ENCODE peak calls at places on chromosomes 12 and 14, in seven cellular contexts. V is left ventricle myocardium inferior, B is fibroblast of the aortic adventitia, A is astrocyte, E is tibial nerve, S is epithelial cell of esophagus, X is cardiac muscle cell. Q is an unnamed sample.

GRCh38 chr12:92136883-92137582 is 8.6 kb downstream of the BTG1 start:
- DNase-seq in V (no peak), B (peak), A (peak), E (no peak), S (peak), X (no peak), Q (peak)

GRCh38 chr14:105859717-105860614 is 333.6 kb downstream of the TMEM121 start:
- DNase-seq in V (peak), B (no peak), A (no peak), E (no peak), S (no peak), X (no peak), Q (no peak)

GRCh38 chr12:46386877-46387629 is 14.5 kb upstream of the SLC38A2 start:
- DNase-seq in V (peak), B (peak), A (peak), E (no peak), S (no peak), X (no peak), Q (no peak)

GRCh38 chr12:75058228-75058627 is 151.4 kb downstream of the KCNC2 start:
- DNase-seq in V (no peak), B (peak), A (no peak), E (no peak), S (no peak), X (no peak), Q (peak)

GRCh38 chr12:122951979-122952892 is 14.0 kb downstream of the ABCB9 start:
- DNase-seq in V (peak), B (peak), A (peak), E (peak), S (peak), X (peak), Q (peak)

GRCh38 chr12:123141615-123142517 is 9.0 kb downstream of the PITPNM2 start:
- DNase-seq in V (peak), B (peak), A (peak), E (no peak), S (peak), X (no peak), Q (peak)

GRCh38 chr14:60349663-60350365 is 100.8 kb downstream of the PPM1A start:
- DNase-seq in V (no peak), B (peak), A (peak), E (no peak), S (peak), X (peak), Q (peak)

GRCh38 chr12:13243516-13244070 is 47.1 kb downstream of the EMP1 start:
- DNase-seq in V (no peak), B (peak), A (peak), E (no peak), S (no peak), X (no peak), Q (no peak)

GRCh38 chr12:9634177-9634803 is 26.6 kb upstream of the KLRB1 start:
- DNase-seq in V (no peak), B (peak), A (no peak), E (no peak), S (peak), X (peak), Q (peak)

GRCh38 chr12:70609739-70610491 is 27.3 kb downstream of the PTPRB start:
- DNase-seq in V (peak), B (peak), A (no peak), E (no peak), S (peak), X (peak), Q (peak)

GRCh38 chr14:61338457-61338856 is 17.1 kb downstream of the PRKCH start:
- DNase-seq in V (no peak), B (no peak), A (no peak), E (no peak), S (no peak), X (no peak), Q (no peak)

GRCh38 chr12:132053338-132054330 is 90.5 kb downstream of the DDX51 start:
- DNase-seq in V (no peak), B (no peak), A (no peak), E (no peak), S (peak), X (no peak), Q (no peak)

GRCh38 chr12:56220611-56221232 is 1.0 kb downstream of the RNF41 start:
- DNase-seq in V (no peak), B (peak), A (peak), E (no peak), S (peak), X (no peak), Q (peak)

GRCh38 chr14:99513946-99514551 is 32.8 kb downstream of the CCNK start:
- DNase-seq in V (no peak), B (no peak), A (no peak), E (peak), S (no peak), X (no peak), Q (no peak)

GRCh38 chr12:40224439-40225291 is at the start of gene LRRK2:
- DNase-seq in V (peak), B (peak), A (peak), E (peak), S (peak), X (peak), Q (no peak)

GRCh38 chr14:83568141-83568540 is 1961.8 kb upstream of the FLRT2 start:
- DNase-seq in V (no peak), B (no peak), A (no peak), E (no peak), S (no peak), X (no peak), Q (no peak)

GRCh38 chr12:26831959-26832816 is 806 bp downstream of the ITPR2 start:
- DNase-seq in V (peak), B (peak), A (peak), E (peak), S (peak), X (peak), Q (peak)

GRCh38 chr12:78035913-78036658 is 205.4 kb downstream of the NAV3 start:
- DNase-seq in V (no peak), B (peak), A (peak), E (no peak), S (no peak), X (no peak), Q (no peak)

GRCh38 chr12:1272132-1272531 is 281.1 kb downstream of the ERC1 start:
- DNase-seq in V (no peak), B (no peak), A (no peak), E (no peak), S (no peak), X (no peak), Q (no peak)

GRCh38 chr12:6323340-6323994 is 13.0 kb downstream of the PLEKHG6 start:
- DNase-seq in V (no peak), B (peak), A (peak), E (no peak), S (peak), X (peak), Q (peak)

GRCh38 chr14:104114421-104115130 is 23.8 kb upstream of the KIF26A start:
- DNase-seq in V (peak), B (no peak), A (no peak), E (no peak), S (no peak), X (no peak), Q (no peak)

GRCh38 chr14:23381871-23382270 is 5.0 kb downstream of the CMTM5 start:
- DNase-seq in V (no peak), B (no peak), A (no peak), E (no peak), S (no peak), X (no peak), Q (no peak)

GRCh38 chr14:23379331-23380196 is 2.7 kb downstream of the CMTM5 start:
- DNase-seq in V (peak), B (peak), A (no peak), E (no peak), S (peak), X (peak), Q (peak)

GRCh38 chr14:23381017-23381375 is 4.2 kb downstream of the CMTM5 start:
- DNase-seq in V (no peak), B (no peak), A (no peak), E (no peak), S (no peak), X (peak), Q (no peak)

GRCh38 chr14:23378612-23379220 is 1.9 kb downstream of the CMTM5 start:
- DNase-seq in V (no peak), B (no peak), A (no peak), E (no peak), S (no peak), X (peak), Q (no peak)

GRCh38 chr14:23380197-23381016 is 3.6 kb downstream of the CMTM5 start:
- DNase-seq in V (no peak), B (no peak), A (no peak), E (no peak), S (no peak), X (no peak), Q (no peak)
- TF ChIP-seq CTCF in V (no peak), B (no peak), A (no peak), E (no peak), S (no peak), X (no peak), Q (no peak)

GRCh38 chr12:104716183-104716571 is 241.9 kb downstream of the SLC41A2 start:
- DNase-seq in V (no peak), B (no peak), A (no peak), E (no peak), S (no peak), X (no peak), Q (no peak)
- H3K4me3 ChIP-seq in V (no peak), B (no peak), A (no peak), E (no peak), S (no peak), X (no peak), Q (no peak)

GRCh38 chr12:28800129-28800528 is 348.9 kb upstream of the FAR2 start:
- DNase-seq in V (no peak), B (no peak), A (no peak), E (no peak), S (no peak), X (no peak), Q (no peak)

GRCh38 chr12:28794796-28795195 is 354.3 kb upstream of the FAR2 start:
- DNase-seq in V (no peak), B (no peak), A (no peak), E (no peak), S (no peak), X (no peak), Q (no peak)

GRCh38 chr12:28795306-28795705 is 353.8 kb upstream of the FAR2 start:
- DNase-seq in V (no peak), B (peak), A (peak), E (no peak), S (peak), X (no peak), Q (peak)

GRCh38 chr12:28802706-28803438 is 346.2 kb upstream of the FAR2 start:
- DNase-seq in V (peak), B (peak), A (no peak), E (peak), S (no peak), X (no peak), Q (no peak)

DNA sequence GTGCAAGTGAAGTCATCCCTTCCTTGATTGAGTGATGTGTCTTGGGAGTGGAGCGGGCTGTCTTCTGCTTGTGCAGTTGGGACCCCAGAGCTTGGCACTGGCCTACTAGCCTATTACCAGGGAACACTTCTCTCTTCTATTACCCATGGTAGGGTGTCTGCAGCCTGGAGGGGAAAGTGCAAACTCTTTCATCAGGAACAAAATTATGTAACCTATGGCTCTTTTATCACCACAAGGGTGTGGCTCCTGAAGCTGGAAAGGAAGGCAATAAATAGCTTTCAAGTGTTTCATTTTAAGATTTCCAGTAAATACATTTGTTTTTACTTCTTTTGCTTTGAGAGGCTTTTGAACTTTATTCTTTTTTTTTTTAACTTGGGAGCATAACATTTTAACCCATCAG is 349.7 kb upstream of the FAR2 start:
- DNase-seq in V (no peak), B (peak), A (no peak), E (no peak), S (peak), X (no peak), Q (no peak)
- TF ChIP-seq CTCF in V (no peak), B (no peak), A (no peak), E (no peak), S (no peak), X (no peak), Q (no peak)

DNA sequence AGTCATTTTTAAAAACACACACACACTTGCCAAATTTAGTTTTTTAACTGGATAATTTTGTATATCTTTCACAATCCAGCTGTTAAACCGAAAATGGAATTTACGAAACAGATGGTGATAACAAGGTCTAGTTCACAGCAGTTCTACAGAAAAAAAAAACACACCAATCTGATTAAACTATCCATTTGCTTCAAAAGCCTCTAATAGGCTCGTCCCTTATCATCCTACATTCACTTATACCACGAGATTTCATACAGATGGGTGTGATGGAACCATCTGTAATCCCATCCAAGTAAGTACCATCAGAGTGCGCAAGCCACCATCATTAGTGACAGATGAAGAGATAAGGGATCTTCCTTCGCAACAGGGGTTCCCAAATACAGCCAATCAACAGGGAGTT is 20.1 kb downstream of the GCH1 start:
- DNase-seq in V (no peak), B (peak), A (no peak), E (no peak), S (no peak), X (no peak), Q (no peak)
- H3K4me3 ChIP-seq in V (peak), B (no peak), A (no peak), E (no peak), S (no peak), X (no peak), Q (no peak)